ENCODE peak calls at places on chromosomes 4 and X, in five cellular contexts. N is suprapubic skin, C is transverse colon, V is stomach, R is breast epithelium. U is an unnamed sample.

GRCh38 chr4:125360727-125361126 is 46.0 kb downstream of the FAT4 start:
- DNase-seq in V (no peak), R (no peak), C (no peak), N (no peak), U (no peak)

GRCh38 chrX:2676794-2677675 is 14.1 kb upstream of the CD99 start:
- DNase-seq in C (no peak), V (no peak), N (no peak), R (no peak), U (no peak)

GRCh38 chr4:20368926-20369325 is 117.2 kb downstream of the SLIT2 start:
- DNase-seq in V (no peak), N (no peak), R (no peak), C (no peak), U (no peak)

GRCh38 chr4:23775694-23776093 is 114.2 kb downstream of the PPARGC1A start:
- DNase-seq in N (no peak), V (peak; percentile 45), R (no peak), C (no peak), U (no peak)

GRCh38 chr4:154854362-154854761 is 73.3 kb downstream of the RBM46 start:
- DNase-seq in R (no peak), N (no peak), C (no peak), V (no peak), U (no peak)

GRCh38 chrX:23952984-23953907 is 45.4 kb downstream of the CXorf58 start:
- DNase-seq in N (no peak), R (no peak), C (no peak), V (no peak), U (peak; percentile 25)

GRCh38 chr4:58732973-58733372 is 1622.8 kb upstream of the IGFBP7 start:
- DNase-seq in V (no peak), C (no peak), R (no peak), N (no peak), U (no peak)

GRCh38 chr4:169252339-169253086 is 18.2 kb downstream of the SH3RF1 start:
- DNase-seq in R (no peak), V (no peak), N (no peak), C (no peak), U (no peak)

GRCh38 chrX:68431836-68432235 is 1.5 kb downstream of the OPHN1 start:
- DNase-seq in V (no peak), C (no peak), R (no peak), N (no peak), U (no peak)

GRCh38 chrX:68433155-68433980 is at the start of gene OPHN1:
- DNase-seq in N (peak; percentile 84), C (peak; percentile 83), R (peak; percentile 57), V (peak; percentile 82), U (no peak)

GRCh38 chrX:68438575-68438974 is 5.3 kb upstream of the OPHN1 start:
- DNase-seq in R (peak; percentile 48), N (no peak), C (no peak), V (no peak), U (no peak)

GRCh38 chrX:68432648-68433047 is 647 bp downstream of the OPHN1 start:
- DNase-seq in C (no peak), R (no peak), V (no peak), N (no peak), U (no peak)

GRCh38 chrX:68433981-68434299 is 645 bp upstream of the OPHN1 start:
- DNase-seq in C (no peak), R (no peak), V (no peak), N (no peak), U (no peak)
- TF ChIP-seq POLR2AphosphoS5 in C (peak; percentile 49), R (no peak), V (peak; percentile 56), N (no peak), U (no peak)

GRCh38 chrX:41014776-41015175 is 70.5 kb upstream of the USP9X start:
- DNase-seq in N (no peak), V (no peak), C (no peak), R (no peak), U (no peak)

GRCh38 chrX:41009816-41010187 is 75.4 kb upstream of the USP9X start:
- DNase-seq in V (no peak), N (no peak), R (no peak), C (no peak), U (no peak)

GRCh38 chrX:41005445-41005992 is 79.7 kb upstream of the USP9X start:
- DNase-seq in N (no peak), V (no peak), R (no peak), C (no peak), U (no peak)

GRCh38 chrX:41010188-41010846 is 74.9 kb upstream of the USP9X start:
- DNase-seq in R (peak; percentile 70), N (peak; percentile 87), C (peak; percentile 76), V (peak; percentile 79), U (peak; percentile 27)
- TF ChIP-seq POLR2AphosphoS5 in R (peak; percentile 66), N (no peak), C (peak; percentile 62), V (peak; percentile 76), U (no peak)

GRCh38 chr4:176437756-176438155 is 118.0 kb downstream of the SPCS3 start:
- DNase-seq in V (no peak), N (no peak), R (no peak), C (no peak), U (no peak)
- TF ChIP-seq POLR2AphosphoS5 in V (no peak), N (no peak), R (no peak), C (no peak), U (no peak)

DNA sequence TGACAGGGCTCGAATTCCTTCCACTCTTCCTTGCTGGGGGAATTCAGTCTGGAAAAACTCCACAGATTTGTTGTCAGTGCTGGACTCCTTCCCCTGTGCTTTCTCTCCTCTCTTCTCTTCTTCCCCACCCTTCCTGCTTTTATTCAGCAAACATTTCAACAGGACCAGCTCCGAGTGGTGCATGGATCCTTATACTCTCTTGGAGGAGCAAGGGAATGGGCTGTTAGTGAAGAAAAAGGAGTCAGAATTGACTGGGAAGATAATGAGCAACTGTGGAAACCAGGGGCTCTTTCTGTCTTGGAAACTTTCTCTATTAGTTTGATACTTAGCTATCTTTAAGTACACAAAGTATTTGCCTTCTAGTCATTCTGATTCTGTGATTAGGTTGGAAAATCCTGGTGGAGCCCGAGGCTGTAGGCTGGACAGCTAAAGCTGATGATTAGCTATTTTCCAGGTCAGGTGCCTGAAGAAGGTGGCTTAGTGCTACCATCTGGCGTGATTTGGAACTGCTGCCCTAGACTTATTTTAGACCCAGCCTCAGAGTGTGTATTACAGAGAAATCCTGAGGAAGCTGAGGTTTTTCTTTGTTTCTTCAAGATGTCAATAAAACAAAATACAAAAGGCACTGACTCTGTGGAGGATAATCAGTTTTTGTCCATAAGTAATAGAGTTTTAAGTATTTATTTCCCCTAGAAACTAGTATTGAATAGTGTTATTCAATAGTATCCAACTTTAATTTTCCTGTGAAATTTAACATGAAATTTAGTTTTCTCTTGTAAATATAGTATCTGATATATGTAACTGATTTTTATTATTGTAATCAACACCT is 38.4 kb downstream of the NAP1L5 start:
- DNase-seq in V (peak; percentile 64), N (no peak), C (peak; percentile 45), R (peak; percentile 21), U (peak; percentile 5)
- TF ChIP-seq POLR2AphosphoS5 in V (peak; percentile 62), N (no peak), C (no peak), R (no peak), U (no peak)

GRCh38 chr4:184382189-184382846 is 92.0 kb downstream of the IRF2 start:
- DNase-seq in V (no peak), C (peak; percentile 37), N (no peak), R (no peak), U (no peak)

GRCh38 chr4:184384810-184385557 is 89.4 kb downstream of the IRF2 start:
- DNase-seq in R (no peak), N (no peak), C (no peak), V (no peak), U (no peak)

GRCh38 chr4:184383497-184384055 is 90.8 kb downstream of the IRF2 start:
- DNase-seq in R (no peak), C (peak; percentile 32), V (peak; percentile 45), N (no peak), U (no peak)

GRCh38 chr4:184385705-184386141 is 88.6 kb downstream of the IRF2 start:
- DNase-seq in N (no peak), C (peak; percentile 81), R (peak; percentile 55), V (peak; percentile 85), U (no peak)

GRCh38 chr4:184384056-184384809 is 90.1 kb downstream of the IRF2 start:
- DNase-seq in N (no peak), C (peak; percentile 59), R (peak; percentile 43), V (peak; percentile 78), U (no peak)
- TF ChIP-seq POLR2AphosphoS5 in N (no peak), C (peak; percentile 47), R (no peak), V (peak; percentile 98), U (peak; percentile 27)

GRCh38 chr4:10097906-10098769 is 18.5 kb downstream of the WDR1 start:
- DNase-seq in R (no peak), V (no peak), N (no peak), C (no peak), U (no peak)
- TF ChIP-seq POLR2AphosphoS5 in R (no peak), V (no peak), N (no peak), C (no peak), U (peak; percentile 60)

DNA sequence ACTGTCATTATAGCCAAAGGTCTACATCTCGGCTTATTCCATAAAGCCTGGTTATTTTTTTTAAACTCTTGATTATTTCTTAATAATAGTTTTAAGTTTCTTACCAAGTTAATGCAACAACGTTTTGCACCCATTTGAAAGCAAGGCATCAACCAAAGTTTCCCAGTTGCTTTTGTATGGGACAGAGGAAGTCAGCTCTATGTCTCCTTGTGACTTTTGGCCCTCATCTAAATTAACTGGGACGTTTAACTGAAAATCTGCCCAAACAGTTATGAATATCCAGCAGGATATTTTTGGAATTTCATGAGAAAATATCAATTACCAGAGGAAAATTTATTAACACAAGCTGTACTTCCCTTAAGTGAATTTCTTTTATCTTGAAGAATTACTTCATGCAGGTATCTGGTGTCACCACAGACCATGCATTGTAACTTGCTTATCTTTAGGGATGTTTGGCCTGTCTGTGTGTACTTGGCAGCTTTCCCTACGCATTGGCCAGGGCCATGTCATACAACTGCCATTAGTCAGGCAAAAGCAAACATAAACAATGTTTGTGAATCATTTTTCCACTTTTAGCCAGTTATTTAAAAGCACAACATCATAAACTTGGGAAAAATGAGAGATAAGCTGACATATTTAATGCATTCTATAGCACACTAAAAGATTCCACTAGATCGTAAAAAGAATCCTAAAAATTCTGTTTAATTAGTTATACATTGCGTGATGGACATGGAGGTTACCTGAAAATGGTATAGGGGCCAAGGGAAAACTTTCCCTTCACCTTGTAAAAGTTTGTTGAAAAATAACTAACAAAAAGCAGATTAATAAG is 101.4 kb upstream of the PDE5A start:
- DNase-seq in V (peak; percentile 55), C (peak; percentile 73), R (no peak), N (no peak), U (no peak)
- TF ChIP-seq POLR2AphosphoS5 in V (peak; percentile 72), C (peak; percentile 53), R (no peak), N (no peak), U (no peak)